ENCODE peak calls at places on chromosomes 5 and 9, in five cellular contexts. One of them, this sample, is unnamed.

GRCh38 chr9:99134893-99135341 is 30.0 kb downstream of the TGFBR1 start:
- DNase-seq in Panc1: no peak
- DNase-seq in GM12891: no peak
- DNase-seq in K562: no peak
- DNase-seq in endothelial cell of umbilical vein: no peak
- DNase-seq in this sample: no peak

GRCh38 chr5:139660916-139661814 is 13.0 kb downstream of the CXXC5 start:
- DNase-seq in Panc1: peak
- DNase-seq in GM12891: no peak
- DNase-seq in K562: peak
- DNase-seq in endothelial cell of umbilical vein: peak
- DNase-seq in this sample: no peak

GRCh38 chr9:130680836-130681768 is 12.5 kb upstream of the EXOSC2 start:
- DNase-seq in Panc1: no peak
- DNase-seq in GM12891: no peak
- DNase-seq in K562: peak
- DNase-seq in endothelial cell of umbilical vein: peak
- DNase-seq in this sample: peak

GRCh38 chr9:72942451-72942850 is 10.4 kb downstream of the ALDH1A1 start:
- DNase-seq in Panc1: no peak
- DNase-seq in GM12891: no peak
- DNase-seq in K562: no peak
- DNase-seq in endothelial cell of umbilical vein: no peak
- DNase-seq in this sample: no peak

GRCh38 chr9:134501266-134502181 is 140.1 kb upstream of the COL5A1 start:
- DNase-seq in Panc1: no peak
- DNase-seq in GM12891: no peak
- DNase-seq in K562: no peak
- DNase-seq in endothelial cell of umbilical vein: peak
- DNase-seq in this sample: no peak

GRCh38 chr9:116279230-116279629 is 125.6 kb downstream of the PAPPA start:
- DNase-seq in Panc1: no peak
- DNase-seq in GM12891: no peak
- DNase-seq in K562: no peak
- DNase-seq in endothelial cell of umbilical vein: peak
- DNase-seq in this sample: no peak

GRCh38 chr9:91433180-91433579 is 9.5 kb upstream of the NFIL3 start:
- DNase-seq in Panc1: peak
- DNase-seq in GM12891: no peak
- DNase-seq in K562: no peak
- DNase-seq in endothelial cell of umbilical vein: peak
- DNase-seq in this sample: no peak

GRCh38 chr5:138706655-138707480 is 46.4 kb upstream of the CTNNA1 start:
- DNase-seq in Panc1: peak
- DNase-seq in GM12891: no peak
- DNase-seq in K562: no peak
- DNase-seq in endothelial cell of umbilical vein: peak
- DNase-seq in this sample: no peak

GRCh38 chr5:127899214-127899610 is 184.4 kb upstream of the SLC12A2 start:
- DNase-seq in Panc1: no peak
- DNase-seq in GM12891: no peak
- DNase-seq in K562: no peak
- DNase-seq in endothelial cell of umbilical vein: no peak
- DNase-seq in this sample: no peak

GRCh38 chr9:136902259-136902821 is 16.0 kb downstream of the TRAF2 start:
- DNase-seq in Panc1: no peak
- DNase-seq in GM12891: peak
- DNase-seq in K562: no peak
- DNase-seq in endothelial cell of umbilical vein: peak
- DNase-seq in this sample: peak
- TF ChIP-seq POLR2AphosphoS5 in Panc1: peak
- TF ChIP-seq POLR2AphosphoS5 in GM12891: no peak
- TF ChIP-seq POLR2AphosphoS5 in K562: no peak
- TF ChIP-seq POLR2AphosphoS5 in endothelial cell of umbilical vein: no peak
- TF ChIP-seq POLR2AphosphoS5 in this sample: peak

DNA sequence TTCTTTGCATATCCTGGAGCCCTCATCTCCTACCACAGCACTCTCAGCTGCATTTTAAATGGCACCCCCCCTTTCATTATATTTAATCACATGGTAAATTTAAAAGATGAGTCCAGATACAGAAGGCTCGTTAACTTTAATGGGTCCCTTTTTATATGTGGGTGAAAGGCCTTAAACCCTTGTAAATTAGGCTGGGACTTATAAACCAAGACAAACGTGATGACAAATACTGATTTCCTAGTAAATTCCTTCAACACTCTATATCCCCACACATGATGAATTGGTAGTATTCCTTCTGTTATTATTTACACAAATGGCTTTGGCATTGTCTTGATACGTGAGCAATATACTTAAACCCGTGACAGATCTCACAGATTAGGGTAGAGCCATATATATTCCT is 210.6 kb downstream of the CAAP1 start:
- DNase-seq in Panc1: no peak
- DNase-seq in GM12891: no peak
- DNase-seq in K562: no peak
- DNase-seq in endothelial cell of umbilical vein: no peak
- DNase-seq in this sample: no peak
- TF ChIP-seq POLR2AphosphoS5 in Panc1: no peak
- TF ChIP-seq POLR2AphosphoS5 in GM12891: no peak
- TF ChIP-seq POLR2AphosphoS5 in K562: no peak
- TF ChIP-seq POLR2AphosphoS5 in endothelial cell of umbilical vein: no peak
- TF ChIP-seq POLR2AphosphoS5 in this sample: no peak

GRCh38 chr9:80552931-80553330 is 981.2 kb downstream of the TLE4 start:
- DNase-seq in Panc1: no peak
- DNase-seq in GM12891: no peak
- DNase-seq in K562: no peak
- DNase-seq in endothelial cell of umbilical vein: no peak
- DNase-seq in this sample: no peak
- TF ChIP-seq POLR2AphosphoS5 in Panc1: no peak
- TF ChIP-seq POLR2AphosphoS5 in GM12891: no peak
- TF ChIP-seq POLR2AphosphoS5 in K562: no peak
- TF ChIP-seq POLR2AphosphoS5 in endothelial cell of umbilical vein: no peak
- TF ChIP-seq POLR2AphosphoS5 in this sample: no peak

GRCh38 chr9:128728298-128728697 is 4.4 kb upstream of the ZDHHC12 start:
- DNase-seq in Panc1: no peak
- DNase-seq in GM12891: no peak
- DNase-seq in K562: no peak
- DNase-seq in endothelial cell of umbilical vein: no peak
- DNase-seq in this sample: no peak
- TF ChIP-seq POLR2AphosphoS5 in Panc1: no peak
- TF ChIP-seq POLR2AphosphoS5 in GM12891: no peak
- TF ChIP-seq POLR2AphosphoS5 in K562: no peak
- TF ChIP-seq POLR2AphosphoS5 in endothelial cell of umbilical vein: no peak
- TF ChIP-seq POLR2AphosphoS5 in this sample: no peak

GRCh38 chr9:5013379-5013778 is 28.3 kb downstream of the JAK2 start:
- DNase-seq in Panc1: no peak
- DNase-seq in GM12891: no peak
- DNase-seq in K562: no peak
- DNase-seq in endothelial cell of umbilical vein: no peak
- DNase-seq in this sample: no peak
- TF ChIP-seq POLR2AphosphoS5 in Panc1: no peak
- TF ChIP-seq POLR2AphosphoS5 in GM12891: no peak
- TF ChIP-seq POLR2AphosphoS5 in K562: no peak
- TF ChIP-seq POLR2AphosphoS5 in endothelial cell of umbilical vein: no peak
- TF ChIP-seq POLR2AphosphoS5 in this sample: no peak

This sample was measured in GM12892.